ENCODE peak calls at places on chromosome 9, in four cellular contexts. C is H1, J is IMR-90, I is H9. K is an unnamed sample.

GRCh38 chr9:8880031-8880430 is 1080.5 kb upstream of the DMAC1 start:
- DNase-seq in I (no peak), C (no peak), J (no peak), K (no peak)

GRCh38 chr9:118533850-118534249 is 829.6 kb downstream of the TLR4 start:
- DNase-seq in I (no peak), J (no peak), C (no peak), K (no peak)

GRCh38 chr9:111789881-111790280 is 4.9 kb downstream of the SHOC1 start:
- DNase-seq in C (no peak), J (no peak), I (no peak), K (no peak)

GRCh38 chr9:120043448-120043847 is 536.5 kb downstream of the CDK5RAP2 start:
- DNase-seq in C (no peak), J (no peak), I (no peak), K (no peak)

GRCh38 chr9:104177003-104177611 is 83.0 kb downstream of the SMC2 start:
- DNase-seq in J (no peak), C (no peak), I (no peak), K (peak)

GRCh38 chr9:1929722-1930621 is 85.2 kb upstream of the SMARCA2 start:
- DNase-seq in C (no peak), I (no peak), J (no peak), K (peak)

GRCh38 chr9:114911167-114911821 is 19.1 kb downstream of the TNFSF8 start:
- DNase-seq in I (no peak), C (no peak), J (peak), K (peak)

GRCh38 chr9:119318371-119318770 is 50.9 kb downstream of the BRINP1 start:
- DNase-seq in C (no peak), I (peak), J (no peak), K (peak)

GRCh38 chr9:79155308-79155707 is 416.5 kb upstream of the TLE4 start:
- DNase-seq in I (no peak), C (no peak), J (no peak), K (peak)

GRCh38 chr9:76044420-76044819 is 153.9 kb downstream of the PCSK5 start:
- DNase-seq in I (no peak), J (peak), C (no peak), K (no peak)

GRCh38 chr9:105245720-105246161 is 1.3 kb downstream of the SLC44A1 start:
- DNase-seq in C (no peak), J (no peak), I (no peak), K (no peak)

GRCh38 chr9:87263291-87263690 is 234.4 kb upstream of the DAPK1 start:
- DNase-seq in C (peak), I (peak), J (no peak), K (peak)

GRCh38 chr9:92618633-92619225 is 51.2 kb downstream of the IPPK start:
- DNase-seq in C (no peak), J (no peak), I (peak), K (no peak)

GRCh38 chr9:8600914-8601680 is 801.5 kb upstream of the DMAC1 start:
- DNase-seq in I (no peak), C (no peak), J (no peak), K (peak)

GRCh38 chr9:118463419-118463818 is 759.2 kb downstream of the TLR4 start:
- DNase-seq in I (no peak), C (no peak), J (no peak), K (no peak)

GRCh38 chr9:101840694-101841188 is 102.3 kb upstream of the GRIN3A start:
- DNase-seq in I (no peak), C (no peak), J (no peak), K (peak)

GRCh38 chr9:2291980-2292704 is 277.0 kb downstream of the SMARCA2 start:
- DNase-seq in I (no peak), C (no peak), J (no peak), K (peak)

GRCh38 chr9:76255781-76256455 is 138.3 kb downstream of the RFK start:
- DNase-seq in I (no peak), C (no peak), J (peak), K (no peak)

GRCh38 chr9:109437286-109437685 is 60.8 kb downstream of the PTPN3 start:
- DNase-seq in I (no peak), J (no peak), C (no peak), K (no peak)

GRCh38 chr9:33778700-33779351 is 16.5 kb upstream of the PRSS3 start:
- DNase-seq in I (peak), C (peak), J (peak), K (peak)

GRCh38 chr9:118444403-118444802 is 740.2 kb downstream of the TLR4 start:
- DNase-seq in I (no peak), C (no peak), J (no peak), K (no peak)

GRCh38 chr9:108386859-108387384 is 468.9 kb downstream of the ACTL7B start:
- DNase-seq in J (peak), I (no peak), C (no peak), K (no peak)

GRCh38 chr9:16337322-16338029 is 533.0 kb downstream of the BNC2 start:
- DNase-seq in J (peak), I (no peak), C (no peak), K (no peak)

GRCh38 chr9:112489876-112490661 is 3.4 kb downstream of the KIAA1958 start:
- DNase-seq in J (no peak), I (no peak), C (no peak), K (peak)

GRCh38 chr9:124010665-124011321 is 775 bp upstream of the LHX2 start:
- DNase-seq in J (no peak), I (no peak), C (peak), K (peak)
- H4K5ac ChIP-seq in J (no peak), I (no peak), C (no peak), K (no peak)

GRCh38 chr9:121822093-121823085 is 171.0 kb downstream of the DAB2IP start:
- DNase-seq in I (no peak), J (no peak), C (peak), K (no peak)
- H2BK15ac ChIP-seq in I (no peak), J (no peak), C (no peak), K (no peak)

DNA sequence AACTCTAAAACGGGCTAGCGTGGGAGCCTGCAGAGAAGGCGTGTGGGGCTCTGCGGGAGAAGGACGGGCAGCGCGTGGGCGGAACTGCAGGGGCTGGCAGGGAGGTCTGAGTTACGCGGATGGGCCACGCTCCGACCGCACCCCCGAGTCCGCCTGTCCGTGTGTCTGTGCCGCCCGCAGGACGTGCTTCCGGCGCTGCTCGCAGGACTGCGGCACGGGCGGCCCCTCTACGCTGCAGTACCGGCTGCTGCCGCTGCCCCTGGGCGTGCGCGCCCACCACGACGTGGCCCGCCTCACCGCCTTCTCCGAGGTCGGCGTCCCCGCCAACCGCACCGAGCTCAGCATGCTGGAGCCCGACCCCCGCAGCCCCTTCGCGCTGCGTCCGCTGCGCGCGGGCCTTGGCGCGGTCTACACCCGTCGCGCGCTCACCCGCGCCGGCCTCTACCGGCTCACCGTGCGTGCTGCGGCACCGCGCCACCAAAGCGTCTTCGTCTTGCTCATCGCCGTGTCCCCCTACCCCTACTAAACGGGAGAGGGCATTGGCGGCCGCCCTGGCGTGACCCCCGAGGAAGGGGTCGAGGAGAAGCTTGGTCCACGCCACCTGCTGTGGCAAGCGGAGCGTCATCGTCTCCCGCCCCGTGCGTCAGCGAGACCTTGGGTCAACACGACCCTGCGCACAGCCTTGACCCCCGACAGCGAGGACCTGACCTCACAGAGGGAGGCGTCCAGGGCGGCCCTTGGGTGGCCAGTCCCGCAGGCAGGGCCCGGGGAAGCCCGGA is 11.4 kb upstream of the ASS1 start:
- DNase-seq in I (peak), C (peak), J (peak), K (peak)
- H3K4ac ChIP-seq in I (no peak), C (no peak), J (no peak), K (no peak)

GRCh38 chr9:136717399-136717798 is 5.0 kb downstream of the DIPK1B start:
- DNase-seq in I (no peak), J (no peak), C (no peak), K (no peak)
- H4K5ac ChIP-seq in I (no peak), J (no peak), C (no peak), K (no peak)

GRCh38 chr9:130393681-130394071 is 51.1 kb upstream of the ASS1 start:
- DNase-seq in J (no peak), C (no peak), I (no peak), K (no peak)
- H2BK15ac ChIP-seq in J (no peak), C (no peak), I (no peak), K (no peak)

GRCh38 chr9:19271081-19271480 is 40.6 kb downstream of the DENND4C start:
- DNase-seq in J (no peak), C (no peak), I (no peak), K (no peak)
- H3K4ac ChIP-seq in J (no peak), C (no peak), I (no peak), K (no peak)

GRCh38 chr9:134410835-134411217 is 84.6 kb downstream of the RXRA start:
- DNase-seq in C (no peak), I (no peak), J (no peak), K (no peak)
- H4K5ac ChIP-seq in C (no peak), I (no peak), J (no peak), K (no peak)

GRCh38 chr9:4936277-4936676 is 48.8 kb upstream of the JAK2 start:
- DNase-seq in J (no peak), I (no peak), C (no peak), K (no peak)

GRCh38 chr9:4932681-4933080 is 52.4 kb upstream of the JAK2 start:
- DNase-seq in I (no peak), J (no peak), C (no peak), K (no peak)

GRCh38 chr9:4934976-4935672 is 49.9 kb upstream of the JAK2 start:
- DNase-seq in J (no peak), I (no peak), C (no peak), K (no peak)

GRCh38 chr9:4933861-4934260 is 51.2 kb upstream of the JAK2 start:
- DNase-seq in C (no peak), J (no peak), I (no peak), K (no peak)

DNA sequence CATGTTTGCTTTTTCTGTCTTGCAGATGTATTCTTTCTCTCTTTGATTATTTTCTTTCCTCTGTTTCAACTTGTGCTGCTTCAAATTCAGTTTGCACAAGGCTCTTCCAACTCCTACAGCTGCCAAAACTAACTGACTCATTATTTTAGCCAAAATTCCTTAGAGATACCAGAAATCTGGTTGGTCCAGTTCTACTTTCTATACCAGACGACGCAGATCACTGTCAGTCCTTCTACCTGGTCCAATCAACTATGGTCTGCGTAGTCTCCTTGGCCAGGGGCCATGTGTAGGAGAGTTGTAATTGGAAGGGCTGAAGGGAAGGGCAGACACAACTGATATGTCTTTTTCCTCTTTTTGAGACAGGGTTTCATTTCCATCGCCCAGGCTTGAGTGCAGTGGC is 51.9 kb upstream of the JAK2 start:
- DNase-seq in C (no peak), J (no peak), I (no peak), K (no peak)
- H2BK15ac ChIP-seq in C (no peak), J (no peak), I (no peak), K (no peak)

GRCh38 chr9:128656416-128657343 is at the start of gene DYNC2I2:
- DNase-seq in J (peak), C (peak), I (peak), K (peak)
- H3K4ac ChIP-seq in J (peak), C (no peak), I (no peak), K (no peak)